ENCODE peak calls at places on chromosomes 7 and 10, in five cellular contexts. U, N, B, F and T are unnamed samples.
A peak's percentile ranks its signal among the peaks of the same experiment; 100 is the strongest.

GRCh38 chr7:73769481-73770001 is 529 bp downstream of the CLDN3 start:
- DNase-seq in U (no peak), N (no peak), B (no peak), F (no peak), T (no peak)

GRCh38 chr10:127266431-127266830 is 70.0 kb upstream of the INSYN2A start:
- DNase-seq in U (no peak), N (no peak), B (no peak), F (no peak), T (no peak)

GRCh38 chr7:137919987-137920386 is 73.2 kb upstream of the DGKI start:
- DNase-seq in U (no peak), N (no peak), B (no peak), F (no peak), T (no peak)

GRCh38 chr7:116527521-116527920 is 2.7 kb downstream of the CAV1 start:
- DNase-seq in U (no peak), N (peak; percentile 55), B (no peak), F (no peak), T (no peak)

GRCh38 chr7:102888561-102889233 is 24.1 kb upstream of the LRRC17 start:
- DNase-seq in U (no peak), N (no peak), B (no peak), F (no peak), T (no peak)

GRCh38 chr7:10684606-10685005 is 289.1 kb upstream of the PHF14 start:
- DNase-seq in U (no peak), N (no peak), B (no peak), F (no peak), T (no peak)

GRCh38 chr10:53909791-53910190 is 891.2 kb downstream of the PCDH15 start:
- DNase-seq in U (no peak), N (no peak), B (no peak), F (no peak), T (no peak)

GRCh38 chr7:45324683-45325237 is 167.2 kb downstream of the RAMP3 start:
- DNase-seq in U (no peak), N (no peak), B (no peak), F (no peak), T (no peak)

GRCh38 chr10:109696981-109697775 is 226.1 kb downstream of the XPNPEP1 start:
- DNase-seq in U (no peak), N (no peak), B (no peak), F (no peak), T (no peak)

GRCh38 chr7:24325708-24326107 is 41.7 kb downstream of the NPY start:
- DNase-seq in U (no peak), N (no peak), B (no peak), F (no peak), T (no peak)

GRCh38 chr10:107647462-107647861 is 483.0 kb upstream of the SORCS1 start:
- DNase-seq in U (no peak), N (no peak), B (no peak), F (no peak), T (no peak)